ENCODE peak calls at places on chromosomes 5 and 9, in ten cellular contexts. One of them, this sample, is unnamed.

GRCh38 chr9:93254806-93255519 is 71.0 kb downstream of the WNK2 start:
- DNase-seq in ecto neural progenitor cell: no peak
- DNase-seq in uterus: no peak
- DNase-seq in effector CD4-positive, alpha-beta T cell: no peak
- DNase-seq in stimulated activated CD8-positive, alpha-beta memory T cell treated with anti-CD3 and anti-CD28 coated beads, Interleukin-2, amount 100 ng/mL, for 1 hour: no peak
- DNase-seq in erythroblast: no peak
- DNase-seq in G401: peak
- DNase-seq in activated T-cell treated with anti-CD3 and anti-CD28 coated beads for 1 hour: no peak
- DNase-seq in dermis blood vessel endothelial cell: no peak
- DNase-seq in T-helper 2 cell: no peak
- DNase-seq in this sample: no peak

GRCh38 chr5:124884108-124884507 is 137.7 kb upstream of the ZNF608 start:
- DNase-seq in ecto neural progenitor cell: no peak
- DNase-seq in uterus: no peak
- DNase-seq in effector CD4-positive, alpha-beta T cell: no peak
- DNase-seq in stimulated activated CD8-positive, alpha-beta memory T cell treated with anti-CD3 and anti-CD28 coated beads, Interleukin-2, amount 100 ng/mL, for 1 hour: no peak
- DNase-seq in erythroblast: no peak
- DNase-seq in G401: no peak
- DNase-seq in activated T-cell treated with anti-CD3 and anti-CD28 coated beads for 1 hour: no peak
- DNase-seq in dermis blood vessel endothelial cell: peak
- DNase-seq in T-helper 2 cell: no peak
- DNase-seq in this sample: no peak

GRCh38 chr5:143019614-143020515 is 249.7 kb downstream of the ARHGAP26 start:
- DNase-seq in ecto neural progenitor cell: no peak
- DNase-seq in uterus: no peak
- DNase-seq in effector CD4-positive, alpha-beta T cell: no peak
- DNase-seq in stimulated activated CD8-positive, alpha-beta memory T cell treated with anti-CD3 and anti-CD28 coated beads, Interleukin-2, amount 100 ng/mL, for 1 hour: no peak
- DNase-seq in erythroblast: no peak
- DNase-seq in G401: peak
- DNase-seq in activated T-cell treated with anti-CD3 and anti-CD28 coated beads for 1 hour: no peak
- DNase-seq in dermis blood vessel endothelial cell: no peak
- DNase-seq in T-helper 2 cell: no peak
- DNase-seq in this sample: no peak

GRCh38 chr5:91212336-91213092 is 170.6 kb downstream of the ARRDC3 start:
- DNase-seq in ecto neural progenitor cell: no peak
- DNase-seq in uterus: peak
- DNase-seq in effector CD4-positive, alpha-beta T cell: no peak
- DNase-seq in stimulated activated CD8-positive, alpha-beta memory T cell treated with anti-CD3 and anti-CD28 coated beads, Interleukin-2, amount 100 ng/mL, for 1 hour: no peak
- DNase-seq in erythroblast: no peak
- DNase-seq in G401: no peak
- DNase-seq in activated T-cell treated with anti-CD3 and anti-CD28 coated beads for 1 hour: no peak
- DNase-seq in dermis blood vessel endothelial cell: peak
- DNase-seq in T-helper 2 cell: no peak
- DNase-seq in this sample: no peak

GRCh38 chr9:110875275-110875674 is 163.0 kb downstream of the LPAR1 start:
- DNase-seq in ecto neural progenitor cell: no peak
- DNase-seq in uterus: no peak
- DNase-seq in effector CD4-positive, alpha-beta T cell: no peak
- DNase-seq in stimulated activated CD8-positive, alpha-beta memory T cell treated with anti-CD3 and anti-CD28 coated beads, Interleukin-2, amount 100 ng/mL, for 1 hour: no peak
- DNase-seq in erythroblast: peak
- DNase-seq in G401: no peak
- DNase-seq in activated T-cell treated with anti-CD3 and anti-CD28 coated beads for 1 hour: no peak
- DNase-seq in dermis blood vessel endothelial cell: no peak
- DNase-seq in T-helper 2 cell: no peak
- DNase-seq in this sample: no peak

GRCh38 chr5:122492675-122493074 is 180.6 kb downstream of the SNCAIP start:
- DNase-seq in ecto neural progenitor cell: no peak
- DNase-seq in uterus: no peak
- DNase-seq in effector CD4-positive, alpha-beta T cell: no peak
- DNase-seq in stimulated activated CD8-positive, alpha-beta memory T cell treated with anti-CD3 and anti-CD28 coated beads, Interleukin-2, amount 100 ng/mL, for 1 hour: no peak
- DNase-seq in erythroblast: peak
- DNase-seq in G401: no peak
- DNase-seq in activated T-cell treated with anti-CD3 and anti-CD28 coated beads for 1 hour: no peak
- DNase-seq in dermis blood vessel endothelial cell: peak
- DNase-seq in T-helper 2 cell: no peak
- DNase-seq in this sample: no peak

GRCh38 chr5:133662578-133662977 is 50.2 kb upstream of the FSTL4 start:
- DNase-seq in ecto neural progenitor cell: peak
- DNase-seq in uterus: no peak
- DNase-seq in effector CD4-positive, alpha-beta T cell: no peak
- DNase-seq in stimulated activated CD8-positive, alpha-beta memory T cell treated with anti-CD3 and anti-CD28 coated beads, Interleukin-2, amount 100 ng/mL, for 1 hour: no peak
- DNase-seq in erythroblast: no peak
- DNase-seq in G401: no peak
- DNase-seq in activated T-cell treated with anti-CD3 and anti-CD28 coated beads for 1 hour: no peak
- DNase-seq in dermis blood vessel endothelial cell: no peak
- DNase-seq in T-helper 2 cell: no peak
- DNase-seq in this sample: no peak

GRCh38 chr5:68460147-68460760 is 244.7 kb downstream of the PIK3R1 start:
- DNase-seq in ecto neural progenitor cell: no peak
- DNase-seq in uterus: no peak
- DNase-seq in effector CD4-positive, alpha-beta T cell: peak
- DNase-seq in stimulated activated CD8-positive, alpha-beta memory T cell treated with anti-CD3 and anti-CD28 coated beads, Interleukin-2, amount 100 ng/mL, for 1 hour: no peak
- DNase-seq in erythroblast: peak
- DNase-seq in G401: peak
- DNase-seq in activated T-cell treated with anti-CD3 and anti-CD28 coated beads for 1 hour: peak
- DNase-seq in dermis blood vessel endothelial cell: peak
- DNase-seq in T-helper 2 cell: no peak
- DNase-seq in this sample: peak

GRCh38 chr9:33177633-33178032 is 10.5 kb upstream of the B4GALT1 start:
- DNase-seq in ecto neural progenitor cell: no peak
- DNase-seq in uterus: no peak
- DNase-seq in effector CD4-positive, alpha-beta T cell: no peak
- DNase-seq in stimulated activated CD8-positive, alpha-beta memory T cell treated with anti-CD3 and anti-CD28 coated beads, Interleukin-2, amount 100 ng/mL, for 1 hour: no peak
- DNase-seq in erythroblast: no peak
- DNase-seq in G401: no peak
- DNase-seq in activated T-cell treated with anti-CD3 and anti-CD28 coated beads for 1 hour: no peak
- DNase-seq in dermis blood vessel endothelial cell: no peak
- DNase-seq in T-helper 2 cell: no peak
- DNase-seq in this sample: no peak

GRCh38 chr5:141686648-141687416 is 4.8 kb upstream of the ARAP3 start:
- DNase-seq in ecto neural progenitor cell: no peak
- DNase-seq in uterus: no peak
- DNase-seq in effector CD4-positive, alpha-beta T cell: no peak
- DNase-seq in stimulated activated CD8-positive, alpha-beta memory T cell treated with anti-CD3 and anti-CD28 coated beads, Interleukin-2, amount 100 ng/mL, for 1 hour: no peak
- DNase-seq in erythroblast: no peak
- DNase-seq in G401: no peak
- DNase-seq in activated T-cell treated with anti-CD3 and anti-CD28 coated beads for 1 hour: no peak
- DNase-seq in dermis blood vessel endothelial cell: peak
- DNase-seq in T-helper 2 cell: no peak
- DNase-seq in this sample: no peak

GRCh38 chr9:131276107-131276888 is at the start of gene FAM78A:
- DNase-seq in ecto neural progenitor cell: peak
- DNase-seq in uterus: no peak
- DNase-seq in effector CD4-positive, alpha-beta T cell: no peak
- DNase-seq in stimulated activated CD8-positive, alpha-beta memory T cell treated with anti-CD3 and anti-CD28 coated beads, Interleukin-2, amount 100 ng/mL, for 1 hour: no peak
- DNase-seq in erythroblast: peak
- DNase-seq in G401: no peak
- DNase-seq in activated T-cell treated with anti-CD3 and anti-CD28 coated beads for 1 hour: no peak
- DNase-seq in dermis blood vessel endothelial cell: peak
- DNase-seq in T-helper 2 cell: no peak
- DNase-seq in this sample: peak

GRCh38 chr5:7828269-7828668 is 22.7 kb downstream of the CFAP90 start:
- DNase-seq in ecto neural progenitor cell: no peak
- DNase-seq in uterus: no peak
- DNase-seq in effector CD4-positive, alpha-beta T cell: no peak
- DNase-seq in stimulated activated CD8-positive, alpha-beta memory T cell treated with anti-CD3 and anti-CD28 coated beads, Interleukin-2, amount 100 ng/mL, for 1 hour: no peak
- DNase-seq in erythroblast: no peak
- DNase-seq in G401: no peak
- DNase-seq in activated T-cell treated with anti-CD3 and anti-CD28 coated beads for 1 hour: no peak
- DNase-seq in dermis blood vessel endothelial cell: no peak
- DNase-seq in T-helper 2 cell: no peak
- DNase-seq in this sample: no peak

This sample was measured in activated naive CD4-positive, alpha-beta T cell treated with anti-CD3 and anti-CD28 coated beads, Interleukin-2, amount 50 U/mL, for 16 hours.